ENCODE peak calls at places on chromosomes 3 and 15, in five cellular contexts. One of them, this sample, is unnamed.

GRCh38 chr3:23845817-23846216 is 40.1 kb downstream of the UBE2E1 start:
- DNase-seq in K562: no peak
- DNase-seq in HepG2: no peak
- DNase-seq in GM12878: no peak
- DNase-seq in SK-N-SH: no peak
- DNase-seq in this sample: no peak

GRCh38 chr3:104385421-104385820 is 981.3 kb upstream of the ALCAM start:
- DNase-seq in K562: no peak
- DNase-seq in HepG2: no peak
- DNase-seq in GM12878: no peak
- DNase-seq in SK-N-SH: no peak
- DNase-seq in this sample: no peak

GRCh38 chr3:181999314-181999713 is 287.6 kb downstream of the SOX2 start:
- DNase-seq in K562: no peak
- DNase-seq in HepG2: no peak
- DNase-seq in GM12878: peak
- DNase-seq in SK-N-SH: no peak
- DNase-seq in this sample: no peak

GRCh38 chr15:67003586-67003985 is 61.8 kb upstream of the SMAD3 start:
- DNase-seq in K562: no peak
- DNase-seq in HepG2: no peak
- DNase-seq in GM12878: no peak
- DNase-seq in SK-N-SH: no peak
- DNase-seq in this sample: peak

GRCh38 chr3:140420621-140421357 is 257.1 kb upstream of the TRIM42 start:
- DNase-seq in K562: no peak
- DNase-seq in HepG2: peak
- DNase-seq in GM12878: no peak
- DNase-seq in SK-N-SH: no peak
- DNase-seq in this sample: peak

GRCh38 chr3:116423365-116423764 is 21.9 kb downstream of the LSAMP start:
- DNase-seq in K562: no peak
- DNase-seq in HepG2: no peak
- DNase-seq in GM12878: no peak
- DNase-seq in SK-N-SH: no peak
- DNase-seq in this sample: peak

GRCh38 chr3:171261487-171261886 is 198.7 kb downstream of the TNIK start:
- DNase-seq in K562: no peak
- DNase-seq in HepG2: no peak
- DNase-seq in GM12878: no peak
- DNase-seq in SK-N-SH: no peak
- DNase-seq in this sample: peak

GRCh38 chr15:40055576-40056293 is 16.8 kb upstream of the SRP14 start:
- DNase-seq in K562: no peak
- DNase-seq in HepG2: no peak
- DNase-seq in GM12878: no peak
- DNase-seq in SK-N-SH: peak
- DNase-seq in this sample: no peak

GRCh38 chr15:41104234-41104633 is 11.8 kb downstream of the INO80 start:
- DNase-seq in K562: no peak
- DNase-seq in HepG2: no peak
- DNase-seq in GM12878: no peak
- DNase-seq in SK-N-SH: no peak
- DNase-seq in this sample: peak

GRCh38 chr3:38662544-38662943 is 13.1 kb upstream of the SCN5A start:
- DNase-seq in K562: no peak
- DNase-seq in HepG2: peak
- DNase-seq in GM12878: no peak
- DNase-seq in SK-N-SH: no peak
- DNase-seq in this sample: peak

GRCh38 chr3:58340594-58341244 is 8.0 kb downstream of the PXK start:
- DNase-seq in K562: no peak
- DNase-seq in HepG2: no peak
- DNase-seq in GM12878: no peak
- DNase-seq in SK-N-SH: no peak
- DNase-seq in this sample: no peak

GRCh38 chr3:40079203-40079844 is 230.2 kb upstream of the EIF1B start:
- DNase-seq in K562: no peak
- DNase-seq in HepG2: peak
- DNase-seq in GM12878: no peak
- DNase-seq in SK-N-SH: no peak
- DNase-seq in this sample: peak

GRCh38 chr3:113226491-113226890 is 15.1 kb downstream of the BOC start:
- DNase-seq in K562: no peak
- DNase-seq in HepG2: no peak
- DNase-seq in GM12878: no peak
- DNase-seq in SK-N-SH: no peak
- DNase-seq in this sample: no peak

GRCh38 chr3:51304230-51304629 is 80.9 kb upstream of the MANF start:
- DNase-seq in K562: no peak
- DNase-seq in HepG2: no peak
- DNase-seq in GM12878: no peak
- DNase-seq in SK-N-SH: no peak
- DNase-seq in this sample: no peak

GRCh38 chr3:20225769-20226168 is 39.8 kb upstream of the SGO1 start:
- DNase-seq in K562: no peak
- DNase-seq in HepG2: peak
- DNase-seq in GM12878: no peak
- DNase-seq in SK-N-SH: peak
- DNase-seq in this sample: peak

GRCh38 chr3:32189693-32190092 is 48.8 kb upstream of the CMTM8 start:
- DNase-seq in K562: no peak
- DNase-seq in HepG2: no peak
- DNase-seq in GM12878: no peak
- DNase-seq in SK-N-SH: no peak
- DNase-seq in this sample: no peak

GRCh38 chr3:11568503-11569155 is 75.1 kb downstream of the VGLL4 start:
- DNase-seq in K562: no peak
- DNase-seq in HepG2: no peak
- DNase-seq in GM12878: no peak
- DNase-seq in SK-N-SH: no peak
- DNase-seq in this sample: peak

GRCh38 chr15:77654975-77655374 is 22.3 kb upstream of the LINGO1 start:
- DNase-seq in K562: peak
- DNase-seq in HepG2: peak
- DNase-seq in GM12878: no peak
- DNase-seq in SK-N-SH: peak
- DNase-seq in this sample: no peak

GRCh38 chr15:28208583-28208982 is 109.5 kb upstream of the OCA2 start:
- DNase-seq in K562: no peak
- DNase-seq in HepG2: no peak
- DNase-seq in GM12878: no peak
- DNase-seq in SK-N-SH: no peak
- DNase-seq in this sample: no peak

GRCh38 chr3:186824430-186825139 is 17.9 kb upstream of the ADIPOQ start:
- DNase-seq in K562: no peak
- DNase-seq in HepG2: no peak
- DNase-seq in GM12878: no peak
- DNase-seq in SK-N-SH: no peak
- DNase-seq in this sample: no peak

GRCh38 chr3:99747915-99748314 is 69.7 kb upstream of the CMSS1 start:
- DNase-seq in K562: no peak
- DNase-seq in HepG2: no peak
- DNase-seq in GM12878: no peak
- DNase-seq in SK-N-SH: no peak
- DNase-seq in this sample: peak

GRCh38 chr3:50950591-50950990 is 275.9 kb downstream of the DOCK3 start:
- DNase-seq in K562: no peak
- DNase-seq in HepG2: no peak
- DNase-seq in GM12878: no peak
- DNase-seq in SK-N-SH: no peak
- DNase-seq in this sample: no peak

GRCh38 chr3:12629560-12629959 is 34.4 kb downstream of the RAF1 start:
- DNase-seq in K562: no peak
- DNase-seq in HepG2: no peak
- DNase-seq in GM12878: no peak
- DNase-seq in SK-N-SH: peak
- DNase-seq in this sample: peak

GRCh38 chr3:107796786-107797185 is 274.0 kb downstream of the BBX start:
- DNase-seq in K562: no peak
- DNase-seq in HepG2: peak
- DNase-seq in GM12878: no peak
- DNase-seq in SK-N-SH: no peak
- DNase-seq in this sample: peak

GRCh38 chr3:107795514-107796094 is 272.8 kb downstream of the BBX start:
- DNase-seq in K562: no peak
- DNase-seq in HepG2: no peak
- DNase-seq in GM12878: no peak
- DNase-seq in SK-N-SH: no peak
- DNase-seq in this sample: no peak

GRCh38 chr3:107797586-107797985 is 274.8 kb downstream of the BBX start:
- DNase-seq in K562: no peak
- DNase-seq in HepG2: no peak
- DNase-seq in GM12878: no peak
- DNase-seq in SK-N-SH: no peak
- DNase-seq in this sample: no peak

GRCh38 chr3:107791450-107791849 is 268.7 kb downstream of the BBX start:
- DNase-seq in K562: no peak
- DNase-seq in HepG2: no peak
- DNase-seq in GM12878: no peak
- DNase-seq in SK-N-SH: no peak
- DNase-seq in this sample: no peak

DNA sequence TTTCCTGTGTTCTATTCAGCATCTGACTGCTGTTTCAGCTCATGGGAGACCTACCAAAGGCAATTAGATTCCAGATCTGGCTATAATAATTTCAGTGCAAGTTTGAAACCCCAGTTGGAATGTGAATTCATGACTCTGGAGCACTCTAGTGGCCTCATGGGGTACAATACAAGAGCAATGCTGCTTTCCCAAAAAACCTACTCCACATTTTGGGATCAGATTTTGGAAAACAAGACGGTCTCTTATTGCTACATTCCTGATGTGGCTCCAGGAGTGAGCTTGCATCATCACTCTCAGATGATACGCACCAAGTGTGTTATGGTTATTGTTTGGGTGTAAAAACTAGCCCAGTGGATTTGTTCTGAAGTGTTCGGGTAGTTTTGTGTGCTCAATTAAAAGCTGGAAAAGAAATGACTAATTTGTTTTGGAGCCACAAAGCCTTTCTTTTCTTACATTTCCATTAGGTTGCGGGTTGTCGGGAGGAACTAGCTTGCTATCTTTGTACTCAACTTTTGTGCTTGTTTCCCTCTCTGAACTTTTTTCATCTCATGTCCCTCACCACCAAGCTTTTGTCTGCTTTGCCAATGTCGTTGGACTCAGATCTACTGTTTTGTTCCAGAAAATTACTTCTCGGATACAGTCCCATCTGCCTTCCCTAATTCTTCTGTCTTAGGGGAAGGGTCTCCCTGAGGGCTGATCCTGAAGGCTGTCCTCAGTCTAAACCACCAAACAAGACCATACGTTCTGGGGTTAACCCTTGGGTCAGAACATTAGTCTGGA is 272.1 kb downstream of the BBX start:
- DNase-seq in K562: no peak
- DNase-seq in HepG2: no peak
- DNase-seq in GM12878: no peak
- DNase-seq in SK-N-SH: peak
- DNase-seq in this sample: peak
- TF ChIP-seq RFX5 in K562: no peak
- TF ChIP-seq RFX5 in HepG2: no peak
- TF ChIP-seq RFX5 in GM12878: no peak
- TF ChIP-seq RFX5 in SK-N-SH: no peak
- TF ChIP-seq RFX5 in this sample: no peak

GRCh38 chr15:81155375-81156218 is 21.5 kb downstream of the CFAP161 start:
- DNase-seq in K562: peak
- DNase-seq in HepG2: peak
- DNase-seq in GM12878: no peak
- DNase-seq in SK-N-SH: peak
- DNase-seq in this sample: peak
- TF ChIP-seq MXI1 in K562: no peak
- TF ChIP-seq MXI1 in HepG2: no peak
- TF ChIP-seq MXI1 in GM12878: no peak
- TF ChIP-seq MXI1 in SK-N-SH: no peak
- TF ChIP-seq MXI1 in this sample: no peak

GRCh38 chr3:64803469-64803868 is 115.7 kb upstream of the ADAMTS9 start:
- DNase-seq in K562: no peak
- DNase-seq in HepG2: no peak
- DNase-seq in GM12878: no peak
- DNase-seq in SK-N-SH: no peak
- DNase-seq in this sample: no peak

GRCh38 chr3:64805248-64805647 is 117.4 kb upstream of the ADAMTS9 start:
- DNase-seq in K562: no peak
- DNase-seq in HepG2: no peak
- DNase-seq in GM12878: no peak
- DNase-seq in SK-N-SH: no peak
- DNase-seq in this sample: no peak

GRCh38 chr3:64805980-64806379 is 118.2 kb upstream of the ADAMTS9 start:
- DNase-seq in K562: no peak
- DNase-seq in HepG2: no peak
- DNase-seq in GM12878: no peak
- DNase-seq in SK-N-SH: no peak
- DNase-seq in this sample: no peak

GRCh38 chr3:64806668-64807067 is 118.9 kb upstream of the ADAMTS9 start:
- DNase-seq in K562: no peak
- DNase-seq in HepG2: no peak
- DNase-seq in GM12878: no peak
- DNase-seq in SK-N-SH: no peak
- DNase-seq in this sample: no peak

DNA sequence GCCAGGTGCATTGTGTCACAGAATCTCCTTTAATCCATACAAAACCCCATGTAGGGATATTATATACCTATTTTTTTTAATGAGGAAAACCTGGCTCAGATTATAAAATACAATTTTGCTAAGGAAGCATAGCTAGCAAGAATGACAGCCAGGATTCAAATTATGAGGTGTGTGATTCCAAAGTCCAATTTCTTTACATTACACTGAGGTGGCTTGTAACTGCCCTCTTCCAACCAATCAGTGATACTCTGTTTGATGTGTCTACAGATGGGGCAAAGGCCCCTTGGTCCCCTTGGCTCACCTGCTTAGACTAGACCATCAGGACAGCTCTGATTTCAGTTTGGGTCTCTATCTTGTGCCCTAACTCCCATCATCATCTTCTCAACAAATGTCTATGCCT is 120.3 kb upstream of the ADAMTS9 start:
- DNase-seq in K562: no peak
- DNase-seq in HepG2: no peak
- DNase-seq in GM12878: no peak
- DNase-seq in SK-N-SH: no peak
- DNase-seq in this sample: no peak
- TF ChIP-seq RFX5 in K562: no peak
- TF ChIP-seq RFX5 in HepG2: no peak
- TF ChIP-seq RFX5 in GM12878: no peak
- TF ChIP-seq RFX5 in SK-N-SH: no peak
- TF ChIP-seq RFX5 in this sample: no peak

DNA sequence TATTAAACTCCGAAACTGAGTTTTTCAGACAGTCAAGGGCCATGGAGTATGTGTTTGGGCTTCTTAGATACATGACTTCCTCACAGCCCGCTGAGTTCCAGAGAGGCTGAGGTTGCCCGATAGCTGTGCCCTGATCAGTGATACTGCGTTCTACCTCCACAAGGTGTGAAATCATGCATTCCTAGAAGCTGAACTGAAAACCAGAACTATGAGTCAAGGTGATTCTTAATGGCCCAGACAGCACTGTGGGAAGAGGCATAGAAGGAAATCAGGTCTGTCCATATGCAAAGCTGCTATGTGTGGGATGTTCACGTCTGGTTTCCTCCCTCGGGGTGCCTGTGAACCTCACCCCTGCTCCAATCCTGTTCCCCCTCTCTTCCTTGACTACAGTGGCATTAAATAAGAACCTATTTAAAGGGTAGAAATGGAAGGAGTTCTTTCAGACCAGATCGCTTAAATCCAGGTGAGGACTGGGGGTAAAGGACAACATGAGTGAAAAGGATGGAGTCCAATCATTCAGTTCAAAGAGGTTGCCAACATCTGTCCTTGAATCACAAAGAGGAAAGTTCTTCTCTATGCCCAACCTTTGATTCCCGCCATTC is 74.3 kb downstream of the MYO1E start:
- DNase-seq in K562: no peak
- DNase-seq in HepG2: no peak
- DNase-seq in GM12878: peak
- DNase-seq in SK-N-SH: no peak
- DNase-seq in this sample: peak
- TF ChIP-seq MXI1 in K562: no peak
- TF ChIP-seq MXI1 in HepG2: no peak
- TF ChIP-seq MXI1 in GM12878: peak
- TF ChIP-seq MXI1 in SK-N-SH: no peak
- TF ChIP-seq MXI1 in this sample: no peak